ENCODE peak calls at places on chromosomes 4 and X, in ten cellular contexts. One of them, this sample, is unnamed. For H3K27me3, the result is how much of the 10 kb centered on the place peaks cover.

GRCh38 chr4:187235456-187236170 is 512.0 kb upstream of the FAT1 start:
- DNase-seq in colonic mucosa: no peak
- DNase-seq in spleen: no peak
- DNase-seq in esophagus squamous epithelium: no peak
- DNase-seq in body of pancreas: peak
- DNase-seq in fibroblast of lung: no peak
- DNase-seq in cardiac muscle cell: no peak
- DNase-seq in adrenal gland: no peak
- DNase-seq in stomach: no peak
- DNase-seq in lung: no peak
- DNase-seq in this sample: no peak

GRCh38 chr4:76811604-76812412 is 86.1 kb downstream of the SOWAHB start:
- DNase-seq in spleen: no peak
- DNase-seq in fibroblast of lung: peak
- DNase-seq in cardiac muscle cell: no peak
- DNase-seq in stomach: no peak
- DNase-seq in body of pancreas: no peak
- DNase-seq in esophagus squamous epithelium: no peak
- DNase-seq in adrenal gland: peak
- DNase-seq in lung: no peak
- DNase-seq in colonic mucosa: no peak
- DNase-seq in this sample: no peak

GRCh38 chrX:31255310-31256033 is 183.6 kb upstream of the FTHL17 start:
- DNase-seq in stomach: no peak
- DNase-seq in body of pancreas: no peak
- DNase-seq in fibroblast of lung: no peak
- DNase-seq in colonic mucosa: no peak
- DNase-seq in esophagus squamous epithelium: no peak
- DNase-seq in cardiac muscle cell: no peak
- DNase-seq in lung: no peak
- DNase-seq in adrenal gland: no peak
- DNase-seq in spleen: no peak
- DNase-seq in this sample: no peak

GRCh38 chr4:47122592-47123291 is 91.4 kb downstream of the GABRB1 start:
- DNase-seq in spleen: no peak
- DNase-seq in lung: peak
- DNase-seq in colonic mucosa: peak
- DNase-seq in esophagus squamous epithelium: no peak
- DNase-seq in fibroblast of lung: peak
- DNase-seq in cardiac muscle cell: peak
- DNase-seq in body of pancreas: peak
- DNase-seq in adrenal gland: peak
- DNase-seq in stomach: peak
- DNase-seq in this sample: peak

GRCh38 chrX:56788717-56789122 is 59.7 kb downstream of the NBDY start:
- DNase-seq in lung: no peak
- DNase-seq in spleen: peak
- DNase-seq in body of pancreas: peak
- DNase-seq in cardiac muscle cell: no peak
- DNase-seq in adrenal gland: peak
- DNase-seq in colonic mucosa: no peak
- DNase-seq in stomach: peak
- DNase-seq in esophagus squamous epithelium: no peak
- DNase-seq in fibroblast of lung: no peak
- DNase-seq in this sample: no peak

GRCh38 chr4:98625920-98626319 is 32.5 kb downstream of the TSPAN5 start:
- DNase-seq in cardiac muscle cell: no peak
- DNase-seq in adrenal gland: no peak
- DNase-seq in stomach: no peak
- DNase-seq in colonic mucosa: no peak
- DNase-seq in body of pancreas: no peak
- DNase-seq in lung: no peak
- DNase-seq in spleen: no peak
- DNase-seq in esophagus squamous epithelium: no peak
- DNase-seq in fibroblast of lung: no peak
- DNase-seq in this sample: no peak

GRCh38 chrX:154411981-154412340 is 622 bp downstream of the TAFAZZIN start:
- DNase-seq in colonic mucosa: peak
- DNase-seq in esophagus squamous epithelium: no peak
- DNase-seq in cardiac muscle cell: peak
- DNase-seq in fibroblast of lung: peak
- DNase-seq in lung: peak
- DNase-seq in adrenal gland: peak
- DNase-seq in body of pancreas: peak
- DNase-seq in spleen: peak
- DNase-seq in stomach: peak
- DNase-seq in this sample: peak

GRCh38 chrX:151396042-151396826 is 772 bp upstream of the VMA21 start:
- DNase-seq in lung: peak
- DNase-seq in fibroblast of lung: peak
- DNase-seq in adrenal gland: no peak
- DNase-seq in body of pancreas: peak
- DNase-seq in cardiac muscle cell: no peak
- DNase-seq in colonic mucosa: no peak
- DNase-seq in stomach: no peak
- DNase-seq in esophagus squamous epithelium: no peak
- DNase-seq in spleen: no peak
- DNase-seq in this sample: peak

GRCh38 chr4:5720980-5721379 is 10.0 kb downstream of the EVC start:
- DNase-seq in esophagus squamous epithelium: no peak
- DNase-seq in colonic mucosa: no peak
- DNase-seq in fibroblast of lung: no peak
- DNase-seq in cardiac muscle cell: no peak
- DNase-seq in stomach: no peak
- DNase-seq in spleen: no peak
- DNase-seq in body of pancreas: no peak
- DNase-seq in lung: no peak
- DNase-seq in adrenal gland: no peak
- DNase-seq in this sample: no peak

GRCh38 chr4:163200950-163201349 is 34.3 kb upstream of the NAF1 start:
- DNase-seq in body of pancreas: no peak
- DNase-seq in fibroblast of lung: no peak
- DNase-seq in spleen: no peak
- DNase-seq in colonic mucosa: no peak
- DNase-seq in esophagus squamous epithelium: no peak
- DNase-seq in adrenal gland: no peak
- DNase-seq in stomach: no peak
- DNase-seq in lung: no peak
- DNase-seq in cardiac muscle cell: no peak
- DNase-seq in this sample: no peak

GRCh38 chr4:83043801-83044407 is 8.9 kb downstream of the COPS4 start:
- DNase-seq in cardiac muscle cell: no peak
- DNase-seq in spleen: no peak
- DNase-seq in lung: no peak
- DNase-seq in colonic mucosa: no peak
- DNase-seq in esophagus squamous epithelium: no peak
- DNase-seq in stomach: no peak
- DNase-seq in body of pancreas: no peak
- DNase-seq in fibroblast of lung: peak
- DNase-seq in adrenal gland: peak
- DNase-seq in this sample: no peak

DNA sequence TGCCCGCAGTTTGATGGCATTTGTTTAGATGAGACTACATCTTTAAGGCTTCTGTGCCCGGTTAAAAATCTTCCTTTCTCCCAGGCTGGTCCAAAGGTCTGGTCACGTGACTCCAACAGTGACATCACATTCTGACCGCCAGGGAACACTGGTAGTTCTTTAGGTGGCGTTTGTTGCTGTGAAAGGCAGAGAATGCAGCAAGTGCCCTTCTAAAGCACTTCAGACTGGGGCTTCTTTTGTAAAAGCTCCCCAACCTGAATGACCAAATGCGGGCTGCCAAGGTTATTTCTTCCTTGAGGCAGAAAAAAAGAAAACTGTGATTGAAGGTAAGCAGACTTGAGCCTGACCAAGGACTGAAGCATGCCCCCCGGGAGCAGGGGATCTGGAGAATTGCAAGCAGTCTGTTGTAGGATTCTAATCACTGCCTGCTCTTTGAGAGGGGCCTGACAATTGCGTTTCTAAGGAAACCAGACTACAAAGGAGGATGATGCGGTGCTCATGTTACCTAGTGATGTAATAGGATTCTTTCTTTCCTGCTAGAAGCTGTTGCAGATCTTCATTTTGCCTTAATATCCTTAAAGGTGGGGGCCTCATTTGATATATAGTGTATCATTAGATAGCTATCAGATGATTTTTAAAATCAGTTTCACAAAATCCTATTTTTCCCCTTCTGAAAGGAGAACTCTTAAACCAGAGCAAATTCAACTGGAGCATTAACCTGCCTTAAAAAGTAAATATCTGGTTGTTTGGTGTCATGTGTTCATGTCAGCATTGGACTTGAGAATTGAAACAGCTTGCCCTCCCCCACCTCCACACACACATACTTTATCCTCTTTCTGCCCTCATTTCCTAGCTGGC is 133.1 kb downstream of the AKAP4 start:
- DNase-seq in spleen: no peak
- DNase-seq in lung: peak
- DNase-seq in adrenal gland: peak
- DNase-seq in stomach: no peak
- DNase-seq in body of pancreas: peak
- DNase-seq in esophagus squamous epithelium: no peak
- DNase-seq in colonic mucosa: peak
- DNase-seq in cardiac muscle cell: peak
- DNase-seq in fibroblast of lung: peak
- DNase-seq in this sample: no peak
- TF ChIP-seq CTCF in spleen: no peak
- TF ChIP-seq CTCF in lung: no peak
- TF ChIP-seq CTCF in adrenal gland: peak
- TF ChIP-seq CTCF in stomach: no peak
- TF ChIP-seq CTCF in body of pancreas: no peak
- TF ChIP-seq CTCF in esophagus squamous epithelium: no peak
- TF ChIP-seq CTCF in colonic mucosa: no peak
- TF ChIP-seq CTCF in cardiac muscle cell: peak
- TF ChIP-seq CTCF in fibroblast of lung: no peak
- TF ChIP-seq CTCF in this sample: no peak

GRCh38 chr4:158157412-158157811 is 15.4 kb downstream of the GASK1B start:
- DNase-seq in body of pancreas: no peak
- DNase-seq in cardiac muscle cell: no peak
- DNase-seq in adrenal gland: no peak
- DNase-seq in lung: no peak
- DNase-seq in colonic mucosa: no peak
- DNase-seq in spleen: no peak
- DNase-seq in fibroblast of lung: no peak
- DNase-seq in stomach: no peak
- DNase-seq in esophagus squamous epithelium: no peak
- DNase-seq in this sample: no peak
- H3K27me3 ChIP-seq in body of pancreas: under half
- H3K27me3 ChIP-seq in cardiac muscle cell: under half
- H3K27me3 ChIP-seq in adrenal gland: under half
- H3K27me3 ChIP-seq in lung: under half
- H3K27me3 ChIP-seq in colonic mucosa: under half
- H3K27me3 ChIP-seq in spleen: under half
- H3K27me3 ChIP-seq in fibroblast of lung: under half
- H3K27me3 ChIP-seq in stomach: under half
- H3K27me3 ChIP-seq in esophagus squamous epithelium: under half
- H3K27me3 ChIP-seq in this sample: under half

DNA sequence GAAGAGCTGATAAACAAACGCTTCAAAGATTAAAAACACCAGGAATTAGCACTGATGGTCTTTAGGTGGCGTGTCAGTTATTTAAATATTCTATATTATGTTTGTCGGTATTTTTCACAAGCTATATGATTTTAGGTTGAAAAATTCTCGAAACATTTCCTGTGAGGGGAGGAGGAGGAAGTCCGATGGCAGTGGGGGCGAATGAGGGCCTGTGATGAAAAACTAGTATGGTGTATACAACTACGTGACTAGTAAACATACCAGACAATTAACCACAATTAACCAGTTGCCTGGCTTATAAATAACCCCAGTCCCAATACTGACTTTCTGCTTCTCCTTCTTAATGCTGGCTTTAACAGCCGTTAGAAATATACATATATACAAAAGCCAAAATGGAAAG is 612 bp upstream of the NAP1L2 start:
- DNase-seq in spleen: no peak
- DNase-seq in colonic mucosa: no peak
- DNase-seq in adrenal gland: no peak
- DNase-seq in lung: no peak
- DNase-seq in stomach: no peak
- DNase-seq in cardiac muscle cell: no peak
- DNase-seq in fibroblast of lung: no peak
- DNase-seq in esophagus squamous epithelium: no peak
- DNase-seq in body of pancreas: no peak
- DNase-seq in this sample: no peak
- H3K4me3 ChIP-seq in spleen: peak
- H3K4me3 ChIP-seq in colonic mucosa: peak
- H3K4me3 ChIP-seq in adrenal gland: no peak
- H3K4me3 ChIP-seq in lung: no peak
- H3K4me3 ChIP-seq in stomach: peak
- H3K4me3 ChIP-seq in cardiac muscle cell: peak
- H3K4me3 ChIP-seq in fibroblast of lung: peak
- H3K4me3 ChIP-seq in esophagus squamous epithelium: peak
- H3K4me3 ChIP-seq in body of pancreas: no peak
- H3K4me3 ChIP-seq in this sample: peak

GRCh38 chr4:112377127-112377635 is 80.0 kb downstream of the ALPK1 start:
- DNase-seq in colonic mucosa: no peak
- DNase-seq in stomach: no peak
- DNase-seq in body of pancreas: no peak
- DNase-seq in lung: no peak
- DNase-seq in cardiac muscle cell: no peak
- DNase-seq in esophagus squamous epithelium: no peak
- DNase-seq in fibroblast of lung: no peak
- DNase-seq in spleen: no peak
- DNase-seq in adrenal gland: no peak
- DNase-seq in this sample: no peak

GRCh38 chr4:112377701-112378620 is 80.8 kb downstream of the ALPK1 start:
- DNase-seq in adrenal gland: no peak
- DNase-seq in spleen: no peak
- DNase-seq in fibroblast of lung: no peak
- DNase-seq in esophagus squamous epithelium: no peak
- DNase-seq in colonic mucosa: no peak
- DNase-seq in lung: no peak
- DNase-seq in stomach: no peak
- DNase-seq in body of pancreas: no peak
- DNase-seq in cardiac muscle cell: no peak
- DNase-seq in this sample: no peak

GRCh38 chr4:112378858-112379257 is 81.7 kb downstream of the ALPK1 start:
- DNase-seq in esophagus squamous epithelium: no peak
- DNase-seq in colonic mucosa: no peak
- DNase-seq in body of pancreas: no peak
- DNase-seq in lung: no peak
- DNase-seq in stomach: no peak
- DNase-seq in adrenal gland: no peak
- DNase-seq in fibroblast of lung: no peak
- DNase-seq in cardiac muscle cell: no peak
- DNase-seq in spleen: no peak
- DNase-seq in this sample: no peak

GRCh38 chr4:112381996-112382692 is 85.0 kb downstream of the ALPK1 start:
- DNase-seq in cardiac muscle cell: no peak
- DNase-seq in spleen: no peak
- DNase-seq in fibroblast of lung: no peak
- DNase-seq in stomach: no peak
- DNase-seq in lung: no peak
- DNase-seq in body of pancreas: no peak
- DNase-seq in colonic mucosa: no peak
- DNase-seq in esophagus squamous epithelium: no peak
- DNase-seq in adrenal gland: no peak
- DNase-seq in this sample: no peak

DNA sequence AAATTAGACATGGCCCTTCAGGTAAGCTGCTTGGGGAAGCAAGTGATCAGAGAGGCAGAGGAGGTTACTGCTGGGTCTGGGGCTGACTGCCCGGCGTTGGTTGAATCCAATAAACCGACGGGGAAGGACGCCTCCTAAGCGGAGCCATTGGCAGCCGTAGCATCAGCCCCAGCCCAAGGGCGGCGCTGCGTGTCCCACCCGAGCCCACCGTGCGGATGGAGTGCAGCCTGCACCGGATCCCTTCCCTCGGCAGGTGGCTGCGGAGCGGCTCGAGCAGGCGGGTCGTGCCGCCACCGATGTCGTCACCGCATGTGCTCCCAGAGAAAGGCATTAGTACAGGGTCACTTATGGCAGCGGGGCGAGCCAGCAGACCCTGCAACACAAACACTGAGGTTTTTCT is 82.1 kb downstream of the ALPK1 start:
- DNase-seq in esophagus squamous epithelium: no peak
- DNase-seq in body of pancreas: no peak
- DNase-seq in cardiac muscle cell: peak
- DNase-seq in lung: no peak
- DNase-seq in adrenal gland: no peak
- DNase-seq in spleen: no peak
- DNase-seq in fibroblast of lung: no peak
- DNase-seq in stomach: no peak
- DNase-seq in colonic mucosa: no peak
- DNase-seq in this sample: no peak
- TF ChIP-seq CTCF in esophagus squamous epithelium: no peak
- TF ChIP-seq CTCF in body of pancreas: no peak
- TF ChIP-seq CTCF in cardiac muscle cell: no peak
- TF ChIP-seq CTCF in lung: no peak
- TF ChIP-seq CTCF in adrenal gland: no peak
- TF ChIP-seq CTCF in spleen: no peak
- TF ChIP-seq CTCF in fibroblast of lung: no peak
- TF ChIP-seq CTCF in stomach: no peak
- TF ChIP-seq CTCF in colonic mucosa: no peak
- TF ChIP-seq CTCF in this sample: no peak

This sample was measured in GM06990.